ENCODE peak calls at places on chromosomes 2 and 18, in four cellular contexts. J is activated CD4-positive, alpha-beta T cell treated with anti-CD3 and anti-CD28 coated beads, Interleukin-2, amount 50 U/mL, for 1 hour; C is adrenal gland; U is fibroblast of mammary gland. B is an unnamed sample.

GRCh38 chr2:180644709-180645108 is 335.7 kb upstream of the UBE2E3 start:
- DNase-seq in U (peak), C (no peak), J (no peak), B (peak)

GRCh38 chr2:33678447-33678846 is 79.3 kb upstream of the FAM98A start:
- DNase-seq in U (no peak), J (no peak), C (no peak), B (no peak)

GRCh38 chr2:191894681-191895147 is 47.8 kb upstream of the CAVIN2 start:
- DNase-seq in U (peak), C (no peak), J (no peak), B (peak)

GRCh38 chr2:199316851-199317250 is 140.9 kb downstream of the SATB2 start:
- DNase-seq in C (no peak), J (no peak), U (no peak), B (no peak)

GRCh38 chr18:54647176-54647575 is 56.1 kb downstream of the DYNAP start:
- DNase-seq in J (no peak), U (peak), C (no peak), B (peak)

GRCh38 chr2:166573393-166573792 is 79.3 kb upstream of the SCN7A start:
- DNase-seq in C (no peak), U (peak), J (no peak), B (no peak)

GRCh38 chr18:31553800-31554199 is 37.9 kb upstream of the TTR start:
- DNase-seq in J (no peak), C (no peak), U (peak), B (peak)

GRCh38 chr2:60958800-60959199 is 58.7 kb upstream of the PEX13 start:
- DNase-seq in U (peak), C (no peak), J (no peak), B (peak)

GRCh38 chr2:48272199-48272598 is 257.8 kb upstream of the STON1 start:
- DNase-seq in U (no peak), C (no peak), J (no peak), B (no peak)

GRCh38 chr18:59556265-59556664 is 141.0 kb downstream of the CCBE1 start:
- DNase-seq in C (peak), J (no peak), U (peak), B (peak)

GRCh38 chr2:240926516-240927389 is 20.6 kb downstream of the CROCC2 start:
- DNase-seq in C (peak), U (no peak), J (no peak), B (no peak)

GRCh38 chr18:24657461-24657860 is 197.0 kb downstream of the HRH4 start:
- DNase-seq in U (no peak), J (no peak), C (no peak), B (no peak)

GRCh38 chr2:29479566-29479965 is 364.4 kb downstream of the CLIP4 start:
- DNase-seq in J (no peak), U (no peak), C (no peak), B (no peak)

GRCh38 chr2:215511454-215512346 is 75.8 kb upstream of the FN1 start:
- DNase-seq in C (no peak), J (no peak), U (no peak), B (no peak)

GRCh38 chr2:16070648-16070971 is 130.3 kb downstream of the MYCN start:
- DNase-seq in J (no peak), U (no peak), C (no peak), B (no peak)

GRCh38 chr18:61998957-61999356 is 106.2 kb upstream of the RNF152 start:
- DNase-seq in U (peak), C (no peak), J (no peak), B (peak)

GRCh38 chr2:171412571-171412970 is 21.2 kb downstream of the METTL8 start:
- DNase-seq in U (peak), J (no peak), C (no peak), B (no peak)

GRCh38 chr2:26692814-26693286 is 328 bp downstream of the KCNK3 start:
- DNase-seq in U (peak), J (no peak), C (no peak), B (no peak)

GRCh38 chr2:68740184-68740914 is 5.7 kb downstream of the ARHGAP25 start:
- DNase-seq in U (no peak), C (no peak), J (no peak), B (peak)

GRCh38 chr2:102103992-102104871 is 38.3 kb upstream of the IL1R1 start:
- DNase-seq in C (peak), U (peak), J (peak), B (peak)

GRCh38 chr2:100286318-100286717 is 36.0 kb downstream of the LONRF2 start:
- DNase-seq in U (peak), J (no peak), C (no peak), B (no peak)

GRCh38 chr2:203551653-203552250 is 16.7 kb upstream of the RAPH1 start:
- DNase-seq in J (no peak), U (peak), C (no peak), B (peak)

GRCh38 chr2:71620851-71621251 is 167.5 kb downstream of the DYSF start:
- DNase-seq in C (no peak), U (no peak), J (no peak), B (no peak)

GRCh38 chr2:37570773-37571570 is 100.5 kb downstream of the CDC42EP3 start:
- DNase-seq in J (no peak), C (no peak), U (peak), B (no peak)

GRCh38 chr18:26650310-26651285 is 102.2 kb upstream of the KCTD1 start:
- DNase-seq in U (no peak), J (no peak), C (no peak), B (no peak)

GRCh38 chr18:62634471-62634870 is 80.9 kb upstream of the PHLPP1 start:
- DNase-seq in U (peak), C (no peak), J (no peak), B (no peak)

GRCh38 chr2:140506606-140507005 is 1624.2 kb downstream of the LRP1B start:
- DNase-seq in C (no peak), J (no peak), U (peak), B (peak)

GRCh38 chr2:23813438-23813837 is 113.5 kb downstream of the ATAD2B start:
- DNase-seq in J (no peak), U (no peak), C (no peak), B (no peak)

GRCh38 chr2:72859831-72860262 is 27.4 kb upstream of the SPR start:
- DNase-seq in J (peak), C (peak), U (peak), B (peak)

GRCh38 chr2:131521961-131522781 is 5.5 kb upstream of the CCDC74A start:
- DNase-seq in C (peak), J (no peak), U (peak), B (no peak)

GRCh38 chr2:105438104-105438929 is 39.5 kb upstream of the FHL2 start:
- DNase-seq in U (no peak), C (peak), J (no peak), B (no peak)

GRCh38 chr2:119826370-119826961 is 66.7 kb downstream of the PTPN4 start:
- DNase-seq in J (peak), U (peak), C (no peak), B (peak)

GRCh38 chr2:85939136-85939535 is 50.3 kb upstream of the ST3GAL5 start:
- DNase-seq in C (no peak), U (no peak), J (no peak), B (no peak)

GRCh38 chr2:131127076-131127475 is 21.9 kb downstream of the PLEKHB2 start:
- DNase-seq in C (peak), J (no peak), U (no peak), B (no peak)